ENCODE peak calls at places on chromosomes 3 and 15, in eight cellular contexts. V is NCI-H1417; I is H9; A is activated CD4-positive, alpha-beta memory T cell treated with anti-CD3 and anti-CD28 coated beads for 36 hours; X is GM23248; S is Kasumi-1; R is HFF-Myc; W is SK-N-DZ. Z is an unnamed sample.
A peak's percentile ranks its signal among the peaks of the same experiment; 100 is the strongest.

GRCh38 chr3:53238051-53238850 is 17.6 kb downstream of the TKT start:
- DNase-seq in V (no peak), I (no peak), A (no peak), X (peak; percentile 96), S (no peak), R (peak; percentile 85), W (no peak), Z (no peak)

GRCh38 chr3:118987466-118987865 is 47.2 kb downstream of the IGSF11 start:
- DNase-seq in V (no peak), I (no peak), A (no peak), X (peak; percentile 47), S (no peak), R (no peak), W (no peak), Z (no peak)

GRCh38 chr3:186746008-186746407 is 28.8 kb downstream of the KNG1 start:
- DNase-seq in V (no peak), I (peak; percentile 85), A (no peak), X (peak; percentile 75), S (peak; percentile 99), R (peak; percentile 62), W (no peak), Z (peak; percentile 17)

GRCh38 chr3:195080571-195081141 is 190.3 kb downstream of the XXYLT1 start:
- DNase-seq in V (no peak), I (no peak), A (no peak), X (no peak), S (no peak), R (no peak), W (no peak), Z (no peak)

GRCh38 chr3:166785851-166786250 is 594.2 kb downstream of the ZBBX start:
- DNase-seq in V (no peak), I (no peak), A (no peak), X (no peak), S (no peak), R (no peak), W (no peak), Z (no peak)

GRCh38 chr3:5235655-5236054 is 48.1 kb downstream of the EDEM1 start:
- DNase-seq in V (no peak), I (no peak), A (no peak), X (no peak), S (no peak), R (no peak), W (no peak), Z (no peak)

GRCh38 chr3:13869944-13870343 is 9.9 kb downstream of the WNT7A start:
- DNase-seq in V (no peak), I (no peak), A (no peak), X (no peak), S (no peak), R (no peak), W (no peak), Z (no peak)

GRCh38 chr15:63079938-63080626 is 37.5 kb downstream of the TPM1 start:
- DNase-seq in V (no peak), I (no peak), A (no peak), X (peak; percentile 84), S (no peak), R (no peak), W (no peak), Z (no peak)

GRCh38 chr15:58165661-58166060 is 27.5 kb downstream of the AQP9 start:
- DNase-seq in V (peak; percentile 54), I (no peak), A (no peak), X (peak; percentile 31), S (no peak), R (no peak), W (no peak), Z (no peak)

GRCh38 chr3:46517016-46517770 is 19.4 kb downstream of the RTP3 start:
- DNase-seq in V (no peak), I (no peak), A (no peak), X (peak; percentile 81), S (no peak), R (peak; percentile 66), W (no peak), Z (no peak)

GRCh38 chr3:88005066-88005465 is 53.7 kb downstream of the CGGBP1 start:
- DNase-seq in V (peak; percentile 50), I (no peak), A (no peak), X (peak; percentile 65), S (peak; percentile 79), R (peak; percentile 4), W (no peak), Z (no peak)

GRCh38 chr3:39401983-39402382 is 4.5 kb upstream of the RPSA start:
- DNase-seq in V (no peak), I (no peak), A (no peak), X (no peak), S (no peak), R (no peak), W (no peak), Z (peak; percentile 42)

GRCh38 chr3:149813367-149814281 is 609 bp downstream of the RNF13 start:
- DNase-seq in V (peak; percentile 63), I (peak; percentile 58), A (peak; percentile 33), X (peak; percentile 81), S (peak; percentile 68), R (no peak), W (peak; percentile 56), Z (peak; percentile 34)

GRCh38 chr15:84685304-84685703 is 27.3 kb upstream of the NMB start:
- DNase-seq in V (no peak), I (no peak), A (no peak), X (peak; percentile 92), S (no peak), R (peak; percentile 66), W (no peak), Z (no peak)

GRCh38 chr3:176562381-176562780 is 634.9 kb downstream of the TBL1XR1 start:
- DNase-seq in V (peak; percentile 59), I (no peak), A (no peak), X (no peak), S (no peak), R (no peak), W (no peak), Z (no peak)

GRCh38 chr3:43505351-43505750 is 116.5 kb downstream of the ANO10 start:
- DNase-seq in V (peak; percentile 47), I (no peak), A (no peak), X (peak; percentile 82), S (no peak), R (no peak), W (no peak), Z (peak; percentile 23)

GRCh38 chr3:69784854-69785523 is 45.7 kb downstream of the MITF start:
- DNase-seq in V (no peak), I (no peak), A (no peak), X (peak; percentile 93), S (no peak), R (peak; percentile 56), W (peak; percentile 22), Z (no peak)

GRCh38 chr3:62361824-62362223 is 11.5 kb downstream of the FEZF2 start:
- DNase-seq in V (no peak), I (peak; percentile 52), A (no peak), X (no peak), S (no peak), R (no peak), W (no peak), Z (no peak)

GRCh38 chr3:94671078-94671477 is 608.2 kb downstream of the NSUN3 start:
- DNase-seq in V (no peak), I (no peak), A (no peak), X (no peak), S (no peak), R (no peak), W (no peak), Z (no peak)

GRCh38 chr3:19725000-19725399 is 209.0 kb downstream of the EFHB start:
- DNase-seq in V (no peak), I (no peak), A (no peak), X (no peak), S (no peak), R (no peak), W (no peak), Z (no peak)

GRCh38 chr3:124635169-124635539 is 95.1 kb upstream of the UMPS start:
- DNase-seq in V (no peak), I (no peak), A (no peak), X (no peak), S (no peak), R (no peak), W (no peak), Z (no peak)

GRCh38 chr15:64264511-64264910 is 91.5 kb downstream of the CSNK1G1 start:
- DNase-seq in V (no peak), I (no peak), A (no peak), X (no peak), S (no peak), R (no peak), W (no peak), Z (no peak)

GRCh38 chr3:71029770-71030169 is 553.8 kb downstream of the FOXP1 start:
- DNase-seq in V (no peak), I (no peak), A (no peak), X (no peak), S (no peak), R (no peak), W (no peak), Z (no peak)